ENCODE peak calls at places on chromosomes 4 and X, in nine cellular contexts. D, S, Y, K, I, Z, R, G and A are unnamed samples.

GRCh38 chrX:107834273-107835201 is 8.9 kb downstream of the MID2 start:
- DNase-seq in D (no peak), S (no peak), Y (peak; percentile 37), K (no peak), I (no peak), Z (no peak), R (no peak), G (no peak), A (no peak)

GRCh38 chr4:86595426-86595805 is 1.3 kb downstream of the PTPN13 start:
- DNase-seq in D (no peak), S (no peak), Y (peak; percentile 55), K (peak; percentile 28), I (no peak), Z (no peak), R (peak; percentile 32), G (no peak), A (no peak)

GRCh38 chr4:56261027-56261426 is 126.3 kb downstream of the AASDH start:
- DNase-seq in D (peak; percentile 71), S (no peak), Y (no peak), K (peak; percentile 44), I (no peak), Z (no peak), R (no peak), G (no peak), A (peak; percentile 61)

GRCh38 chr4:6493668-6494304 is 21.4 kb upstream of the PPP2R2C start:
- DNase-seq in D (no peak), S (no peak), Y (peak; percentile 64), K (no peak), I (no peak), Z (peak; percentile 45), R (peak; percentile 5), G (no peak), A (no peak)

GRCh38 chr4:108738307-108738706 is 24.5 kb downstream of the ETNPPL start:
- DNase-seq in D (no peak), S (no peak), Y (peak; percentile 46), K (no peak), I (no peak), Z (no peak), R (peak; percentile 27), G (peak; percentile 2), A (no peak)

GRCh38 chr4:183905081-183905592 is at the start of gene STOX2:
- DNase-seq in D (no peak), S (peak; percentile 41), Y (peak; percentile 61), K (peak; percentile 89), I (peak; percentile 41), Z (peak; percentile 75), R (peak; percentile 27), G (peak; percentile 53), A (peak; percentile 8)

GRCh38 chr4:176538217-176538925 is 218.6 kb downstream of the SPCS3 start:
- DNase-seq in D (no peak), S (no peak), Y (peak; percentile 89), K (no peak), I (no peak), Z (no peak), R (peak; percentile 93), G (peak; percentile 47), A (no peak)

GRCh38 chr4:6548201-6548881 is 26.6 kb upstream of the MAN2B2 start:
- DNase-seq in D (no peak), S (no peak), Y (peak; percentile 41), K (peak; percentile 63), I (peak; percentile 50), Z (no peak), R (no peak), G (peak; percentile 37), A (no peak)